ENCODE peak calls at places on chromosomes 6 and 20, in eight cellular contexts. Q is uterus, F is GM13977, P is OCI-LY7, N is esophagus squamous epithelium, Z is lower leg skin, U is glutamatergic neuron, X is AG10803. L is an unnamed sample.
A peak's percentile ranks its signal among the peaks of the same experiment; 100 is the strongest.

GRCh38 chr6:17525637-17526036 is 74.5 kb upstream of the FAM8A1 start:
- DNase-seq in Z (no peak), P (no peak), N (no peak), F (no peak), U (no peak), X (peak; percentile 43), Q (no peak), L (no peak)

GRCh38 chr6:15996030-15996429 is 132.9 kb upstream of the MYLIP start:
- DNase-seq in P (no peak), F (no peak), U (no peak), Z (no peak), N (no peak), X (no peak), Q (no peak), L (no peak)

GRCh38 chr6:2792330-2792729 is 27.1 kb downstream of the WRNIP1 start:
- DNase-seq in N (no peak), X (peak; percentile 37), F (no peak), Z (no peak), U (no peak), P (no peak), Q (no peak), L (no peak)

GRCh38 chr6:1325471-1326309 is 13.8 kb downstream of the FOXQ1 start:
- DNase-seq in F (no peak), U (no peak), X (peak; percentile 81), N (no peak), P (no peak), Z (no peak), Q (no peak), L (no peak)

GRCh38 chr6:80126657-80127350 is 20.3 kb downstream of the BCKDHB start:
- DNase-seq in N (no peak), Z (no peak), Q (no peak), U (no peak), P (no peak), F (no peak), X (no peak), L (no peak)

GRCh38 chr6:135497412-135498177 is at the start of gene AHI1:
- DNase-seq in U (peak; percentile 96), Q (peak; percentile 91), N (peak; percentile 62), Z (peak; percentile 98), X (peak; percentile 90), F (peak; percentile 92), P (peak; percentile 95), L (peak; percentile 85)

GRCh38 chr6:158488065-158488464 is 71.8 kb upstream of the TMEM181 start:
- DNase-seq in P (no peak), F (no peak), Q (no peak), X (peak; percentile 96), N (no peak), U (no peak), Z (no peak), L (no peak)

GRCh38 chr6:159720708-159721107 is 6.6 kb upstream of the WTAP start:
- DNase-seq in N (no peak), Q (no peak), X (peak; percentile 12), Z (no peak), P (peak; percentile 78), F (peak; percentile 54), U (no peak), L (no peak)

GRCh38 chr6:14754636-14755513 is 491.0 kb upstream of the JARID2 start:
- DNase-seq in P (no peak), U (no peak), N (no peak), Q (no peak), X (no peak), Z (peak; percentile 32), F (peak; percentile 38), L (no peak)

GRCh38 chr20:21103582-21104465 is 2.3 kb downstream of the LINC00237 start:
- DNase-seq in N (no peak), P (no peak), Q (no peak), F (peak; percentile 31), X (no peak), U (no peak), Z (no peak), L (no peak)

GRCh38 chr6:51951924-51952323 is 135.5 kb downstream of the PKHD1 start:
- DNase-seq in N (no peak), Q (no peak), U (no peak), F (no peak), P (no peak), Z (no peak), X (no peak), L (no peak)

GRCh38 chr20:40497781-40498691 is 191.0 kb downstream of the MAFB start:
- DNase-seq in Z (no peak), F (no peak), P (no peak), X (peak; percentile 39), Q (no peak), U (no peak), N (peak; percentile 25), L (no peak)

GRCh38 chr20:50070361-50070760 is 42.6 kb downstream of the UBE2V1 start:
- DNase-seq in U (no peak), Q (no peak), Z (no peak), P (peak; percentile 32), X (no peak), F (no peak), N (no peak), L (no peak)

GRCh38 chr20:44745560-44746366 is at the start of gene KCNK15:
- DNase-seq in U (peak; percentile 47), F (peak; percentile 57), N (no peak), Q (peak; percentile 54), Z (peak; percentile 93), X (no peak), P (no peak), L (no peak)

GRCh38 chr6:119536666-119537065 is 187.1 kb upstream of the MAN1A1 start:
- DNase-seq in Z (no peak), X (no peak), Q (no peak), F (no peak), U (no peak), P (no peak), N (no peak), L (no peak)

GRCh38 chr6:53067799-53068442 is 2.7 kb downstream of the FBXO9 start:
- DNase-seq in Z (no peak), N (no peak), F (no peak), P (no peak), Q (no peak), X (no peak), U (no peak), L (no peak)

GRCh38 chr6:150857062-150857905 is 8.2 kb upstream of the MTHFD1L start:
- DNase-seq in X (peak; percentile 99), P (no peak), U (no peak), Z (no peak), Q (peak; percentile 31), N (no peak), F (no peak), L (no peak)

GRCh38 chr20:50550531-50550930 is 40.3 kb downstream of the PTPN1 start:
- DNase-seq in U (no peak), P (no peak), X (no peak), F (no peak), Q (no peak), N (no peak), Z (no peak), L (no peak)

GRCh38 chr6:107636486-107636885 is 146.6 kb downstream of the SOBP start:
- DNase-seq in Z (no peak), F (no peak), P (no peak), Q (no peak), U (no peak), X (no peak), N (no peak), L (no peak)
- TF ChIP-seq CTCF in Z (no peak), F (no peak), P (peak; percentile 34), Q (no peak), U (peak; percentile 13), X (no peak), N (no peak), L (no peak)

DNA sequence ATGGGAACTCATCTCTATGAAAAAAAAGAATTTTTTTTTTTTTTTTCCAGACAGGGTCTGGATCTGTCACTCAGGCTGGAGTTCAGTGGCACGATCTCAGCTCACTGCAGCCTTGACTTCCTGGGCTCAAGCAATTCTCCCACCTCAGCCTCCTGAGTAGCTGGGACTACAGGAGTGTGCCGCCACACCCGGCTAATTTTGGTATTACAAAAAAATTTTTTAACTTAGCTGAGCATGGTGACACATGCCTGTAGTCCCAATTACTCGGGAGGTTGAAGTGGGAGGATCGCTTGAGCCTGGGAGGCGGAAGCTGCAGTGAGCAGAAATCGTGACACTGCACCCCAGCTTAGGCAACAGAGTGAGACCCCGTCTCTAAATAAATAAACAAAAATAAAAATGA is 7.5 kb downstream of the DEF6 start:
- DNase-seq in U (no peak), Q (no peak), N (no peak), F (no peak), X (no peak), Z (no peak), P (no peak), L (no peak)
- TF ChIP-seq CTCF in U (no peak), Q (no peak), N (peak; percentile 16), F (no peak), X (no peak), Z (no peak), P (no peak), L (no peak)

GRCh38 chr20:19758888-19759331 is 852 bp downstream of the RIN2 start:
- DNase-seq in F (peak; percentile 18), Z (peak; percentile 96), P (no peak), X (peak; percentile 50), Q (peak; percentile 55), U (peak; percentile 84), N (no peak), L (no peak)

GRCh38 chr20:19757487-19757972 is 528 bp upstream of the RIN2 start:
- DNase-seq in F (peak; percentile 59), Z (peak; percentile 97), X (peak; percentile 82), Q (peak; percentile 87), U (peak; percentile 75), N (no peak), P (no peak), L (peak; percentile 33)

GRCh38 chr20:19757973-19758887 is at the start of gene RIN2:
- DNase-seq in N (peak; percentile 38), Z (peak; percentile 98), F (peak; percentile 51), X (peak; percentile 91), P (no peak), Q (peak; percentile 90), U (peak; percentile 97), L (peak; percentile 51)

GRCh38 chr20:19760371-19760721 is 2.3 kb downstream of the RIN2 start:
- DNase-seq in N (no peak), X (no peak), P (no peak), U (no peak), Z (peak; percentile 59), F (no peak), Q (no peak), L (no peak)

GRCh38 chr20:19756756-19757486 is 1.1 kb upstream of the RIN2 start:
- DNase-seq in Q (no peak), Z (peak; percentile 56), N (no peak), X (no peak), U (no peak), P (no peak), F (no peak), L (no peak)
- TF ChIP-seq CTCF in Q (no peak), Z (no peak), N (no peak), X (no peak), U (no peak), P (no peak), F (no peak), L (no peak)

GRCh38 chr20:36593347-36593746 is 12.2 kb upstream of the RAB5IF start:
- DNase-seq in Z (no peak), P (no peak), U (no peak), X (no peak), F (no peak), Q (no peak), N (no peak), L (no peak)

GRCh38 chr20:36587388-36588136 is 14.2 kb downstream of the TGIF2 start:
- DNase-seq in X (no peak), Z (no peak), P (no peak), Q (no peak), U (no peak), F (no peak), N (no peak), L (no peak)

GRCh38 chr20:36591281-36591680 is 14.3 kb upstream of the RAB5IF start:
- DNase-seq in Q (no peak), X (no peak), P (no peak), N (no peak), U (no peak), F (no peak), Z (no peak), L (no peak)

GRCh38 chr20:36591854-36592641 is 13.5 kb upstream of the RAB5IF start:
- DNase-seq in P (no peak), Z (no peak), F (no peak), U (no peak), Q (peak; percentile 46), X (peak; percentile 55), N (no peak), L (no peak)
- TF ChIP-seq CTCF in P (peak; percentile 70), Z (no peak), F (peak; percentile 41), U (no peak), Q (peak; percentile 42), X (peak; percentile 64), N (peak; percentile 28), L (no peak)

L was measured in omental fat pad.